ENCODE peak calls at places on chromosomes 12 and 14, in four cellular contexts. R is mesenchymal stem cell, L is left lung, O is Peyer's patch. A is an unnamed sample.

GRCh38 chr12:2974560-2974971 is 15.4 kb downstream of the TEAD4 start:
- DNase-seq in R (peak), L (no peak), O (no peak), A (no peak)

GRCh38 chr14:72723741-72724530 is 170.0 kb downstream of the DPF3 start:
- DNase-seq in R (no peak), L (no peak), O (no peak), A (no peak)

GRCh38 chr14:61877768-61878167 is 115.5 kb downstream of the SNAPC1 start:
- DNase-seq in R (no peak), L (no peak), O (no peak), A (no peak)

GRCh38 chr12:116594325-116595038 is 35.3 kb downstream of the MAP1LC3B2 start:
- DNase-seq in R (no peak), L (peak), O (peak), A (peak)

GRCh38 chr12:98744692-98745091 is 99.6 kb downstream of the APAF1 start:
- DNase-seq in R (no peak), L (no peak), O (peak), A (no peak)

GRCh38 chr14:23829736-23830474 is 123.7 kb upstream of the DHRS4 start:
- DNase-seq in R (peak), L (no peak), O (no peak), A (no peak)

GRCh38 chr14:94542111-94542810 is 19.0 kb upstream of the SERPINA4 start:
- DNase-seq in R (no peak), L (no peak), O (no peak), A (no peak)

GRCh38 chr12:8032242-8033152 is at the start of gene FOXJ2:
- DNase-seq in R (peak), L (peak), O (peak), A (peak)

GRCh38 chr14:30988509-30988908 is 36.9 kb upstream of the AP4S1 start:
- DNase-seq in R (peak), L (no peak), O (no peak), A (no peak)

GRCh38 chr14:34462132-34462893 is at the start of gene SPTSSA:
- DNase-seq in R (peak), L (peak), O (peak), A (peak)

GRCh38 chr14:84523746-84524145 is 1006.2 kb upstream of the FLRT2 start:
- DNase-seq in R (no peak), L (no peak), O (no peak), A (no peak)

GRCh38 chr14:51644215-51644969 is 7.3 kb upstream of the FRMD6 start:
- DNase-seq in R (peak), L (no peak), O (no peak), A (no peak)

GRCh38 chr12:4241592-4241991 is 32.0 kb upstream of the CCND2 start:
- DNase-seq in R (no peak), L (no peak), O (no peak), A (no peak)

GRCh38 chr12:16568873-16569272 is 37.1 kb downstream of the LMO3 start:
- DNase-seq in R (no peak), L (no peak), O (no peak), A (no peak)

GRCh38 chr14:48129472-48129871 is 454.1 kb upstream of the MDGA2 start:
- DNase-seq in R (no peak), L (no peak), O (no peak), A (no peak)

GRCh38 chr12:51970904-51971646 is 19.6 kb downstream of the ACVR1B start:
- DNase-seq in R (peak), L (no peak), O (no peak), A (no peak)

GRCh38 chr14:94173885-94174621 is at the start of gene PPP4R4:
- DNase-seq in R (peak), L (peak), O (peak), A (peak)

GRCh38 chr12:91777268-91777997 is 368.2 kb downstream of the BTG1 start:
- DNase-seq in R (peak), L (no peak), O (no peak), A (no peak)

GRCh38 chr14:98137626-98138025 is 1134.4 kb downstream of the BCL11B start:
- DNase-seq in R (no peak), L (no peak), O (no peak), A (no peak)

GRCh38 chr14:57420033-57420432 is 29.6 kb downstream of the NAA30 start:
- DNase-seq in R (no peak), L (no peak), O (no peak), A (no peak)

GRCh38 chr14:50667491-50668007 is 557 bp downstream of the SAV1 start:
- DNase-seq in R (no peak), L (peak), O (peak), A (no peak)

GRCh38 chr12:99005601-99006000 is 360.5 kb downstream of the APAF1 start:
- DNase-seq in R (no peak), L (no peak), O (no peak), A (no peak)

GRCh38 chr14:49621114-49621881 is 699 bp downstream of the MGAT2 start:
- DNase-seq in R (no peak), L (peak), O (peak), A (peak)

GRCh38 chr12:96099986-96100385 is 64.6 kb upstream of the LTA4H start:
- DNase-seq in R (no peak), L (no peak), O (no peak), A (no peak)

GRCh38 chr12:29427964-29428363 is 47.0 kb upstream of the ERGIC2 start:
- DNase-seq in R (peak), L (no peak), O (no peak), A (no peak)

GRCh38 chr12:5720405-5721045 is 224.5 kb downstream of the ANO2 start:
- DNase-seq in R (no peak), L (no peak), O (no peak), A (no peak)

GRCh38 chr12:22018860-22019259 is 27.2 kb upstream of the CMAS start:
- DNase-seq in R (no peak), L (no peak), O (no peak), A (no peak)

GRCh38 chr12:38099686-38100085 is 216.9 kb upstream of the ALG10B start:
- DNase-seq in R (no peak), L (no peak), O (no peak), A (no peak)

GRCh38 chr12:105764216-105764835 is 374.4 kb downstream of the NUAK1 start:
- DNase-seq in R (no peak), L (no peak), O (no peak), A (no peak)

GRCh38 chr14:75452900-75453816 is 25.3 kb downstream of the JDP2 start:
- DNase-seq in R (peak), L (peak), O (no peak), A (peak)

GRCh38 chr14:34187645-34188044 is 236.8 kb upstream of the EGLN3 start:
- DNase-seq in R (no peak), L (no peak), O (no peak), A (no peak)

GRCh38 chr12:116376354-116377193 is 99.1 kb upstream of the MED13L start:
- DNase-seq in R (peak), L (no peak), O (no peak), A (no peak)

GRCh38 chr14:33737446-33737845 is 213.4 kb downstream of the EGLN3 start:
- DNase-seq in R (peak), L (no peak), O (no peak), A (no peak)

GRCh38 chr14:64542839-64543207 is 2.3 kb downstream of the HSPA2 start:
- DNase-seq in R (no peak), L (no peak), O (no peak), A (no peak)
- H3K4me3 ChIP-seq in R (no peak), L (peak), O (peak), A (peak)

GRCh38 chr12:41966916-41967315 is 177.8 kb downstream of the GXYLT1 start:
- DNase-seq in R (no peak), L (no peak), O (no peak), A (no peak)

GRCh38 chr12:41959271-41959670 is 185.4 kb downstream of the GXYLT1 start:
- DNase-seq in R (no peak), L (no peak), O (no peak), A (no peak)

GRCh38 chr12:41963398-41963797 is 181.3 kb downstream of the GXYLT1 start:
- DNase-seq in R (no peak), L (no peak), O (no peak), A (no peak)

GRCh38 chr12:41965996-41966395 is 178.7 kb downstream of the GXYLT1 start:
- DNase-seq in R (no peak), L (no peak), O (no peak), A (no peak)

DNA sequence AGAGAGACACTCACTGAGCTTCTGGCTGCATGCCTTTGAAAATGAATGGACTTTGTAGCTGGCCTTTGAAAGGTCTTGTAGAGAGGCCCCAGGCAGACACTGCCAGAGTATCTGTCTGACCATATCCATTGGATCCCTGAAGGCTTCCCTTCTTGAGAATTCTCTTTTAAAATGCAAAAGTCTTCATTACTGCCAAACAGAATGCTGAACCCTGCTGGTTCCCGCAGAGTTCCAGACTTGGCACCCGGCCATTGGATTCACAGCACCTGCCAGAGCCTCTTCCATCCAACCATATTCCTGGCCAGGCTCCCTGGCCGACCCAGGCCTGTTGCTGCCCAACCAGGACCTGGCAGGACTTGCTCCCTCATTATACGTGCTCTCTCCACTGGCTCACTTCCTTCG is 182.5 kb downstream of the GXYLT1 start:
- DNase-seq in R (no peak), L (no peak), O (no peak), A (no peak)
- H3K4me3 ChIP-seq in R (no peak), L (no peak), O (no peak), A (no peak)

GRCh38 chr14:101456246-101457159 is 104.8 kb upstream of the DIO3 start:
- DNase-seq in R (no peak), L (peak), O (no peak), A (no peak)

GRCh38 chr14:101458536-101459391 is 102.5 kb upstream of the DIO3 start:
- DNase-seq in R (no peak), L (peak), O (no peak), A (peak)

GRCh38 chr14:101459392-101459900 is 101.8 kb upstream of the DIO3 start:
- DNase-seq in R (no peak), L (peak), O (no peak), A (no peak)

GRCh38 chr14:101457936-101458535 is 103.3 kb upstream of the DIO3 start:
- DNase-seq in R (no peak), L (no peak), O (no peak), A (peak)

DNA sequence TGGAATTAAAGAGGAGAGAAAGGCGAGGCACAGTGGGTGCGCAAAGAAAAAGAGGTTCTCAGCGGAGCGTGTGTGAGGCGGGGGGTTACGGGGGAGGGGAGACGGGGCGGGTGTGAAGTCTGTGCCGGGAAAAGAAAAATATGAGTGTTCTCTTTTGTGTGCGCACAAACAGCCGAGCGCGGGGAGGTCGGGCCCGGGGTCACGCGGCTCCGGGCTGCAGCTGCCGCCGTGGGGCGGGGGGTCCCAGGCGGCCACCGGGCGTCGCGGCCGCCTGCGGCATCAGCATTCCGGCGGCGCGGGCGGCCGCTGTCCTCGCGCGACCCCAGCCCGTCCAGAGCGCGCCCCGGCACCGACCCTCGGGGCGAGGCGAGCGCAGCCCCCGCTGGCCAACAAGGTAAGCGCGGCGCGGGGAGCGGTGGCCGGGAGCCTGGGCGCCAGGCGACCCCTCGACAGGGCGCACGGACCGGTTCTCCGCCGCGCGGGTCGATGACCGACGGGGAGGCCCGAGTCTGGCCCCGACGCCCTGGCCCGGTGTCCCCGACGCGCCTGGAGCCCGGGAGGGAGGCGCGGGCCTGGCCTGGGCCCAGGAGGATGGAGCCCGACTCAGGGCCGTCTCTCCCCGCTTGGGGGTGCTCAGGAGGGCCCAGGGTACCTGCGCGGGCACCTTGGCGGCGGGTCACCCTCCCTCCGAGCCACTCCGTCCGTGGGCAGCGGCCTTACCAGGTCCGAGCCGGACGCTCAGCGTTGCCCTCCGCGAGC is 103.9 kb upstream of the DIO3 start:
- DNase-seq in R (no peak), L (no peak), O (no peak), A (peak)
- H3K4me3 ChIP-seq in R (no peak), L (no peak), O (no peak), A (no peak)

GRCh38 chr12:6778212-6778570 is 5.9 kb downstream of the LAG3 start:
- DNase-seq in R (peak), L (no peak), O (no peak), A (no peak)
- H3K4me3 ChIP-seq in R (no peak), L (peak), O (peak), A (peak)

DNA sequence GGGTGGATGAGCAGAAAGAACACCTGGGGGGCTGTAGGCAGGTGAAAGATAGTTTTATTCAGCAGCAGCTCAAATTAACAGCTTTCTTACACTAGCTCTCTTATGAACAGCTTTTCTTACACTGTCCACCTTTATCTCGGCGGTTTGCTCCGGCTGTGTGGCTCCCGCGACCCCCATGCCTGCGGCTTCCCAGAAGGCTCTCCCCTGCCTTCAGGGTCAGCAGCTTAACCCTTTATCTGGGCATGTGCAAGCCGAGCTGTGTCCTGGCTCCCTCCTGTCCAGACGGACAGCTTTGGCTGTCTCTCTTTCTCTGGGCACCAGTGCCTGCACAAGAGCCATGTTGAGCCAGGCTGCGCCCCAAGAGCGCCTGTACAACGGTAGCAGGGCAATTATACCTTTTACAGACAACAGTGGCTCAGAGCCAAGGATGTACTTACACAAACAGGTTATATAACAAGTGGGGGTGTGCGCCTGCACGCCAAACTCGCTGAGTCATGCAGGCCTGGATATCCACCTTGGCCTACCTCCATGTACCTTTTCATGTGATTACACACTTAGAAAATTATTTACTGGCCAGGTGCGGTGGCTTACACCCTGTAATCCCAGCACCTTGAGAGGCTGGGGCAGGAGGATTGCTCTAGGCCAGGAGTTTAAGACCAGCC is 28.5 kb upstream of the KLHL42 start:
- DNase-seq in R (no peak), L (no peak), O (no peak), A (no peak)
- H3K4me3 ChIP-seq in R (no peak), L (no peak), O (no peak), A (no peak)

GRCh38 chr14:96205994-96206392 is 1.4 kb downstream of the BDKRB2 start:
- DNase-seq in R (no peak), L (no peak), O (no peak), A (no peak)

GRCh38 chr14:96203116-96203515 is 1.5 kb upstream of the BDKRB2 start:
- DNase-seq in R (no peak), L (no peak), O (no peak), A (no peak)

GRCh38 chr14:96205059-96205993 is 687 bp downstream of the BDKRB2 start:
- DNase-seq in R (no peak), L (no peak), O (no peak), A (no peak)

GRCh38 chr14:96203635-96204034 is 1.0 kb upstream of the BDKRB2 start:
- DNase-seq in R (peak), L (no peak), O (no peak), A (no peak)

DNA sequence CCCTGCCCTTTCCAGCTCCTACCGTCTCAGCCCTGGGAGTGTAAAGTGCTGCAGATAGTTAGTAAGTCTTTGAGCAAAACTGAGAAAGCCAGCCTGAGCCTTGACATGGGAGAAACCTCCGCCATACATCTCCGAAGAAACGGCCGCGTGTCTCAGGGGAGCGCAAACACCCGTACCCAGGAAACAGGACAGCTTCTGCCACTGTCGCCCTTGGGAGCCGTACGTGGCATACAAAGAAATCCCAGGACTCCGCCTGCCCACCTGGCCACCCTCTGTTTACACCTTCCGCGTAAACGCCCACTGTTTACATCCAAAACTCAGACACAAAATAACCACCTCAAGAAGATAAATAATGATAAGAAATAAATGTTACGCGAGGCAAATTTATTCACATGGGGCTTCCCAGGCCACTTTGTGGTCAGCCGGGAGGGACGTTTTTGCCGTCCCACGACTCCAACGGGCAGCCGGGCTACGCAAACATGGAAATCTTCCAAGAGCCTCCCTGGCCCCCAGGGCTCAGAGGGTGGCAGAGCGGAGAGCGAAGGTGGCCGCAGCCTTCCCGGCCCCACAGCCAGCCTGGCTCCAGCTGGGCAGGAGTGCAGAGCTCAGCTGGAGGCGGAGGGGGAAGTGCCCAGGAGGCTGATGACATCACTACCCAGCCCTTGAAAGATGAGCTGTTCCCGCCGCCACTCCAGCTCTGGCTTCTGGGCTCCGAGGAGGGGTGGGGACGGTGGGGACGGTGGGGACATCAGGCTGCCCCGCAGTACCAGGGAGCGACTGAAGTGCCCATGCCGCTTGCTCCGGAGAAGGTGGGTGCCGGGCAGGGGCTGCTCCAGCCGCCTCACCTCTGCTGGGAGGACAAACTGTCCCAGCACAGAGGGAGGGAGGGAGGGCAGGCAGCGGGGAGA is at the start of gene BDKRB2:
- DNase-seq in R (peak), L (peak), O (no peak), A (peak)
- H3K4me3 ChIP-seq in R (peak), L (peak), O (peak), A (peak)

DNA sequence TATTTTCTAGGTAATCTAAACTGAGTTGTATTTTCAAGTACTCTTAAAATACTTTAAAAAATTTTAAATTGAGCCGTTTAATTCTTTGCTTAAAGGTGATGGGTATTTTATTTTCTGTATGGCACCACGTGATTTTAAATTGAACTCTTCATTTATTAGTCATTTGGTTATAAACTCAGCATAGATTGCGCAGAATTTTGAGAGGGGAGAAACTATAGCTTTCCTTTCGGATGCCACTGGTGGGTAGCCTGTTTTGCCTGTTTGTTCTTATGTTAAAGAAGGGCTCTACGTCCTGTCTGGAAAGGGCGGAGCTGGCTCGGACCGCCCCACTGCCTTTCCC is 411 bp upstream of the STYX start:
- DNase-seq in R (no peak), L (no peak), O (no peak), A (no peak)
- H3K4me3 ChIP-seq in R (no peak), L (peak), O (peak), A (peak)

GRCh38 chr12:63822352-63822751 is 22.1 kb upstream of the SRGAP1 start:
- DNase-seq in R (peak), L (no peak), O (no peak), A (no peak)
- H3K4me3 ChIP-seq in R (no peak), L (peak), O (no peak), A (peak)

A was measured in upper lobe of right lung.